ENCODE peak calls at places on chromosomes 5 and 9, in seven cellular contexts. O, P, Y, D, N, C and U are unnamed samples.

GRCh38 chr5:3092664-3093063 is 341.2 kb upstream of the IRX2 start:
- DNase-seq in O (no peak), P (no peak), Y (no peak), D (no peak), N (no peak), C (no peak), U (no peak)

GRCh38 chr5:54713923-54714581 is 196.5 kb downstream of the SNX18 start:
- DNase-seq in O (no peak), P (no peak), Y (no peak), D (no peak), N (no peak), C (no peak), U (no peak)

GRCh38 chr5:143569213-143569663 is 165.8 kb upstream of the NR3C1 start:
- DNase-seq in O (no peak), P (no peak), Y (no peak), D (no peak), N (no peak), C (no peak), U (no peak)

GRCh38 chr9:90086076-90086475 is 481.3 kb downstream of the GADD45G start:
- DNase-seq in O (no peak), P (no peak), Y (no peak), D (no peak), N (no peak), C (no peak), U (no peak)

GRCh38 chr9:36874921-36875320 is 159.1 kb downstream of the PAX5 start:
- DNase-seq in O (no peak), P (no peak), Y (no peak), D (no peak), N (no peak), C (no peak), U (no peak)

GRCh38 chr5:65742565-65743231 is 20.7 kb downstream of the NLN start:
- DNase-seq in O (no peak), P (no peak), Y (peak; percentile 68), D (no peak), N (no peak), C (no peak), U (peak; percentile 51)

GRCh38 chr9:129038109-129038852 is 1.9 kb downstream of the MIGA2 start:
- DNase-seq in O (no peak), P (no peak), Y (no peak), D (no peak), N (no peak), C (no peak), U (no peak)

GRCh38 chr9:89476546-89476945 is 21.4 kb downstream of the SEMA4D start:
- DNase-seq in O (no peak), P (no peak), Y (no peak), D (peak; percentile 46), N (no peak), C (no peak), U (no peak)

GRCh38 chr5:1436681-1437080 is 8.6 kb downstream of the SLC6A3 start:
- DNase-seq in O (no peak), P (no peak), Y (no peak), D (no peak), N (no peak), C (no peak), U (no peak)

GRCh38 chr5:108560581-108560980 is 178.7 kb upstream of the FBXL17 start:
- DNase-seq in O (no peak), P (no peak), Y (no peak), D (no peak), N (no peak), C (no peak), U (no peak)

GRCh38 chr5:172123269-172123692 is 64.7 kb downstream of the STK10 start:
- DNase-seq in O (no peak), P (no peak), Y (no peak), D (no peak), N (no peak), C (peak; percentile 48), U (peak; percentile 43)

GRCh38 chr5:141915881-141916336 is 7.8 kb upstream of the DELE1 start:
- DNase-seq in O (no peak), P (no peak), Y (no peak), D (no peak), N (no peak), C (peak; percentile 63), U (no peak)

GRCh38 chr5:923473-923873 is 30.8 kb downstream of the TRIP13 start:
- DNase-seq in O (no peak), P (peak; percentile 54), Y (peak; percentile 90), D (peak; percentile 69), N (peak; percentile 65), C (peak; percentile 90), U (peak; percentile 89)

GRCh38 chr5:39114155-39114554 is 40.0 kb upstream of the RICTOR start:
- DNase-seq in O (no peak), P (no peak), Y (no peak), D (no peak), N (no peak), C (no peak), U (no peak)

GRCh38 chr9:112271466-112272098 is 61.8 kb downstream of the PTBP3 start:
- DNase-seq in O (no peak), P (no peak), Y (no peak), D (no peak), N (no peak), C (no peak), U (no peak)

GRCh38 chr5:119287547-119288073 is 68.2 kb upstream of the TNFAIP8 start:
- DNase-seq in O (no peak), P (no peak), Y (no peak), D (peak; percentile 71), N (no peak), C (no peak), U (no peak)

GRCh38 chr5:75306746-75307145 is 30.3 kb upstream of the HMGCR start:
- DNase-seq in O (no peak), P (no peak), Y (no peak), D (no peak), N (no peak), C (no peak), U (no peak)

GRCh38 chr9:122904466-122904822 is 715 bp downstream of the RC3H2 start:
- DNase-seq in O (no peak), P (peak; percentile 28), Y (peak; percentile 32), D (no peak), N (peak; percentile 10), C (no peak), U (peak; percentile 55)

GRCh38 chr9:133073264-133074000 is 11.7 kb downstream of the CEL start:
- DNase-seq in O (no peak), P (no peak), Y (no peak), D (peak; percentile 13), N (no peak), C (no peak), U (no peak)

GRCh38 chr5:73120222-73121108 is at the start of gene TMEM171:
- DNase-seq in O (no peak), P (no peak), Y (no peak), D (no peak), N (no peak), C (peak; percentile 70), U (peak; percentile 52)